ENCODE peak calls at places on chromosomes 13 and 19, in four cellular contexts. E is naive thymus-derived CD4-positive, alpha-beta T cell; Y is body of pancreas; H is transverse colon. S is an unnamed sample.
A peak's percentile ranks its signal among the peaks of the same experiment; 100 is the strongest.

GRCh38 chr19:35718345-35719041 is 690 bp downstream of the KMT2B start:
- DNase-seq in E (peak; percentile 41), Y (peak; percentile 55), H (peak; percentile 49), S (peak; percentile 82)

GRCh38 chr13:80050252-80050651 is 290.7 kb downstream of the SPRY2 start:
- DNase-seq in E (no peak), Y (no peak), H (no peak), S (no peak)

GRCh38 chr19:46574533-46574932 is 26.6 kb upstream of the CALM3 start:
- DNase-seq in E (no peak), Y (no peak), H (no peak), S (no peak)

GRCh38 chr19:11763117-11763516 is 3.7 kb upstream of the ZNF441 start:
- DNase-seq in E (no peak), Y (no peak), H (no peak), S (no peak)

GRCh38 chr13:23570099-23570926 is at the start of gene TNFRSF19:
- DNase-seq in E (no peak), Y (peak; percentile 37), H (no peak), S (peak; percentile 77)

GRCh38 chr13:50592412-50593145 is 250.9 kb downstream of the DLEU7 start:
- DNase-seq in E (no peak), Y (no peak), H (no peak), S (no peak)

GRCh38 chr13:50116430-50116973 is 101.3 kb downstream of the KCNRG start:
- DNase-seq in E (no peak), Y (no peak), H (no peak), S (no peak)

GRCh38 chr19:47152632-47153031 is 22.0 kb downstream of the SAE1 start:
- DNase-seq in E (no peak), Y (peak; percentile 31), H (no peak), S (no peak)

GRCh38 chr13:41034862-41035261 is 15.7 kb upstream of the ELF1 start:
- DNase-seq in E (no peak), Y (no peak), H (no peak), S (no peak)

DNA sequence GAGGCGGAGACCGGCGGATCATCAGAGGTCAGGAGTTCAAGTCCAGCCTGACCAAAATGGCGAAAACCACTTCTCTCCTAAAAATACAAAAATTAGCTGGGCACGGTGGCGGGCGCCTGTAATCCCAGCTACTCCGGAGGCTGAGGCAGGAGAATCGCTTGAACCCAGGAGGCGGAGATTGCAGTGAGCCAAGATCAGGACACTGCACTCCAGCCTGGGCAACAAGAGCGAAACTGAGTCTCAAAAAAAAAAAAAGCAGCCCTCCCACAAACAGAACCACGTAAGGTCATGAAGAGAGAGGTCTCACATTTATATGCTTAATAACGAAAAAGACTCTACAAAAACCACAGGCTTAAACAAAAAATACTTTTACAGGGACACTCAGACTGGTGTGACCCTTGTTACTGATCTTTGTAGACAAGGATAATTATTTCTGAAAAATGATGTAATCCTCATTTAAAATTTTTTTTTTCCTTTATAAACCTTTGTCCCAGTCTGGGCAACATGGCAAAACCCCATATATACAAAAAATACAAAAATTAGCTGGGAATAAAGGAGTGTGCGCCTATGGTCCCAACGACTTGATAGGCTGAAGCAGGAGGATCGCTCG is 909 bp upstream of the ZNF77 start:
- DNase-seq in E (no peak), Y (no peak), H (no peak), S (no peak)
- H3K27ac ChIP-seq in E (peak overlapping the region; percentile 87), Y (peak overlapping the region; percentile 78), H (peak overlapping the region; percentile 95), S (peak overlapping the region; percentile 71)

DNA sequence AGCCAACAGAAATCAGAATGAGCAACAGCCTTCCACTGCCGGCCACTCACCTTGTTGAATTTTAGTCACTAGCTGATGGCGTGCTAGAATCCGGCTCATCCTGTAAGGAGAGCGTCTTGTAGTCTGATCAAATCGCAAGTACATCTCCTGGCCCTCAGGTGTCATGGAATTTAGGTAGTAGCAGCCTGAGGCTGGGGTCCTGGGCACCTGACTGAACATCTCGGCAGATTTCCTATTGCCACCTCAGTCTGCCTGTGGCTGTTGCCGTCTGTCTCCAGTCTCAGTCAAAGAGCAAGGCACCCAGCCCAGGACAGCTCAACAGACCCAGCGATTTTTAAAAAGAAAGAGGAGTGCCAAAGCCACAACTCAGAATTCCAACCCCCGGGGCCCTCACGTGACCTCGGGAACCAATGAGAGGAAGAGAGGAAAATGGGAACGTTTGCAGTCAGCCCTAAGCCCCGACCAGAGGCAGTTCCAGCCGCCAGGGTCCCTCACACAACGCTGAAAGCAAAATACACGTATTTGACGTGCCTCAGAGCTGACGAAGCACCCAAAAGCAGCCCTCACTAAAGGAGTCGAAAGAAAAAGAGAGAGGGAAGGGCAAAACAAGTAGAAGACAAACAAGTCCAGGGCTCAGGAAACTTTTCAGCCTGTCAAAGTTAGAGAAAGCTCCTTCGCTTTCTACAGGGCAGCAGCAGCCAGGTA is at the start of gene STARD13:
- DNase-seq in E (no peak), Y (peak; percentile 94), H (peak; percentile 93), S (peak; percentile 95)
- H3K4me1 ChIP-seq in E (no peaks in the 10 kb centered on the region), Y (peaks cover 27% of the 10 kb centered on the region), H (peaks cover 11% of the 10 kb centered on the region), S (peaks cover 3% of the 10 kb centered on the region)

DNA sequence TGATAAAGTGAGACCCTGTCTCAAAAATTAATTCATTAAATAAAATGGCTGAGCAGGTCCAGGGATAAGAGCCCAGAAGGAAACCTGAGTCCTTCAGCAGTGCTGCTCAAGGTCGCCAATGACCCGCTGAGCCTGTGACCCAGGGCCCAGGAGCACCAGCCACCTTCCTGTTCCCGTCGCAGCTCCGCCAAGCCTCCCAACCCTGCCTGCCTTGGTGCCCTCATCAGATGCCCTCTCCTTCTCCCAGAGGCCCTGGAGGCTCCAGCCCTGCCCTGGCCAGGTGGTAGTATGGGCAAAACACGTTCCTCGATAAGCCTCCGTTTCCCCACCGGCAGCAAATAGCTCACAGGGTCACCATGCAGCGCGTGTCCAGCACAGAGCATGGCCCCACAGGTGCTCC is 2.6 kb downstream of the REXO1 start:
- DNase-seq in E (no peak), Y (no peak), H (no peak), S (no peak)
- H3K4me3 ChIP-seq in E (peak overlapping the region; percentile 3), Y (no peak overlapping the region), H (no peak overlapping the region), S (no peak overlapping the region)

GRCh38 chr13:73535341-73535740 is 476.5 kb downstream of the KLF5 start:
- DNase-seq in E (no peak), Y (no peak), H (no peak), S (no peak)
- H3K27ac ChIP-seq in E (no peak overlapping the region), Y (no peak overlapping the region), H (no peak overlapping the region), S (no peak overlapping the region)

DNA sequence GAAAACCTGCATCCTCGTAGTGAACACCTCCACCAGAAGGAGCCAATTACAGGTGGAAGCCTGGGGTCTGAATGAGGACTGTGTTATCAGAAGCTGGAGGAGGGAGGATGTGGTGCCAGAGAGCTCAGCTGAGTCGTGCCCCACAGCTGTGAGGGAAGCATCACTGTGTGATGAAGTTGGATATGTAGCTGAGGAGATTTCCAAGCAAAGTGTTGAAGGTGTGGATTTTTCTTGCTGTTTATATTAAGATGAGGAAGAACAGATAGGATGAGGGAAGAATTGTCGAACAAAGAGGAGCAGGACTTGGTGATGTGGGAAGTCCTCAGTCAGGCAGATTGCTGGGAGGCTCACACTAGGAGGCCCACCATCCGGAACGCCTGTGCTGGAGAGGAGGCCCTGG is 4.4 kb downstream of the RAB20 start:
- DNase-seq in E (no peak), Y (no peak), H (no peak), S (no peak)
- H3K4me1 ChIP-seq in E (no peaks in the 10 kb centered on the region), Y (peaks cover 78% of the 10 kb centered on the region), H (peaks cover 33% of the 10 kb centered on the region), S (peaks cover 5% of the 10 kb centered on the region)

GRCh38 chr13:30652746-30653145 is 35.0 kb downstream of the USPL1 start:
- DNase-seq in E (no peak), Y (no peak), H (no peak), S (no peak)
- H3K4me3 ChIP-seq in E (no peak overlapping the region), Y (no peak overlapping the region), H (no peak overlapping the region), S (no peak overlapping the region)